ENCODE peak calls at places on chromosomes 5 and 9, in eight cellular contexts. T, R, X, Q, U, P, V and Y are unnamed samples.

GRCh38 chr9:33159760-33160127 is 7.4 kb downstream of the B4GALT1 start:
- DNase-seq in X (peak), R (no peak), U (peak), Q (peak), T (peak), P (peak), V (peak), Y (no peak)

GRCh38 chr5:137470111-137470920 is 28.8 kb downstream of the SPOCK1 start:
- DNase-seq in T (peak), X (peak), V (peak), R (peak), Q (no peak), P (peak), U (no peak), Y (peak)

GRCh38 chr9:110217656-110218099 is 9.7 kb upstream of the C9orf152 start:
- DNase-seq in X (no peak), V (no peak), U (no peak), P (peak), R (no peak), T (peak), Q (no peak), Y (no peak)

GRCh38 chr5:77143998-77144836 is 57.1 kb upstream of the ZBED3 start:
- DNase-seq in X (peak), R (peak), V (peak), Q (peak), U (peak), T (peak), P (peak), Y (peak)

GRCh38 chr5:55027589-55027988 is 3.5 kb downstream of the GZMK start:
- DNase-seq in R (no peak), V (no peak), Q (no peak), U (no peak), X (no peak), T (no peak), P (no peak), Y (no peak)

GRCh38 chr9:111662851-111663823 is 1.7 kb downstream of the GNG10 start:
- DNase-seq in V (no peak), P (no peak), X (no peak), R (no peak), U (no peak), Q (no peak), T (no peak), Y (no peak)

GRCh38 chr9:35110327-35110758 is 5.3 kb downstream of the ATOSB start:
- DNase-seq in R (no peak), Q (no peak), T (peak), X (peak), U (no peak), V (no peak), P (no peak), Y (peak)

GRCh38 chr5:128644863-128645262 is 106.8 kb upstream of the FBN2 start:
- DNase-seq in R (no peak), V (no peak), P (peak), U (no peak), X (no peak), Q (no peak), T (peak), Y (peak)

GRCh38 chr5:130836729-130837660 is 328.1 kb downstream of the HINT1 start:
- DNase-seq in U (no peak), T (peak), X (no peak), R (no peak), V (no peak), Q (no peak), P (peak), Y (no peak)

GRCh38 chr5:141851195-141851874 is 26.9 kb downstream of the PCDH1 start:
- DNase-seq in Q (no peak), U (no peak), V (no peak), T (no peak), P (no peak), R (no peak), X (no peak), Y (no peak)

GRCh38 chr9:36870960-36871359 is 163.1 kb downstream of the PAX5 start:
- DNase-seq in Q (no peak), P (no peak), U (peak), R (no peak), V (no peak), X (no peak), T (no peak), Y (no peak)

GRCh38 chr5:81962041-81962440 is 9.8 kb upstream of the ATG10 start:
- DNase-seq in P (no peak), X (no peak), V (no peak), U (no peak), R (no peak), Q (no peak), T (no peak), Y (no peak)

GRCh38 chr5:132457371-132458225 is 33.0 kb downstream of the IRF1 start:
- DNase-seq in T (peak), X (peak), U (peak), P (peak), V (no peak), Q (no peak), R (no peak), Y (peak)

GRCh38 chr5:176639981-176640380 is 7.3 kb upstream of the TSPAN17 start:
- DNase-seq in R (no peak), U (no peak), T (peak), X (peak), V (no peak), P (no peak), Q (no peak), Y (no peak)

GRCh38 chr9:121893787-121894186 is 199.3 kb downstream of the TTLL11 start:
- DNase-seq in U (no peak), Q (no peak), V (no peak), R (no peak), X (no peak), T (no peak), P (no peak), Y (no peak)

GRCh38 chr5:41924526-41924871 is 582 bp upstream of the FBXO4 start:
- DNase-seq in U (no peak), R (no peak), P (no peak), Q (no peak), X (no peak), T (peak), V (no peak), Y (no peak)

GRCh38 chr5:14202462-14202861 is 59.3 kb downstream of the TRIO start:
- DNase-seq in U (peak), T (no peak), P (no peak), R (no peak), X (no peak), Q (no peak), V (no peak), Y (no peak)

GRCh38 chr5:122152266-122152900 is 23.0 kb downstream of the ZNF474 start:
- DNase-seq in U (no peak), Q (no peak), T (no peak), P (no peak), X (no peak), R (no peak), V (no peak), Y (no peak)

GRCh38 chr5:36017622-36018021 is 26.4 kb upstream of the UGT3A1 start:
- DNase-seq in Q (no peak), U (peak), T (no peak), R (no peak), V (no peak), X (no peak), P (no peak), Y (no peak)
- H3K4me3 ChIP-seq in Q (no peak), U (no peak), T (no peak), R (no peak), V (no peak), X (no peak), P (no peak), Y (no peak)

GRCh38 chr5:160198886-160199409 is 30.4 kb upstream of the FABP6 start:
- DNase-seq in U (no peak), V (no peak), R (no peak), P (no peak), Q (no peak), X (no peak), T (no peak), Y (no peak)
- H3K4me3 ChIP-seq in U (peak), V (peak), R (peak), P (peak), Q (peak), X (peak), T (peak), Y (peak)

GRCh38 chr5:72307573-72307967 is 12.5 kb downstream of the MRPS27 start:
- DNase-seq in T (no peak), R (no peak), V (no peak), Q (no peak), U (no peak), X (no peak), P (no peak), Y (no peak)
- H3K4me3 ChIP-seq in T (peak), R (peak), V (peak), Q (peak), U (peak), X (peak), P (peak), Y (peak)

GRCh38 chr5:178240341-178240741 is 7.7 kb upstream of the PHYKPL start:
- DNase-seq in R (no peak), T (no peak), V (no peak), Q (no peak), X (no peak), U (no peak), P (no peak), Y (no peak)
- H3K4me3 ChIP-seq in R (no peak), T (no peak), V (no peak), Q (no peak), X (no peak), U (no peak), P (no peak), Y (no peak)

DNA sequence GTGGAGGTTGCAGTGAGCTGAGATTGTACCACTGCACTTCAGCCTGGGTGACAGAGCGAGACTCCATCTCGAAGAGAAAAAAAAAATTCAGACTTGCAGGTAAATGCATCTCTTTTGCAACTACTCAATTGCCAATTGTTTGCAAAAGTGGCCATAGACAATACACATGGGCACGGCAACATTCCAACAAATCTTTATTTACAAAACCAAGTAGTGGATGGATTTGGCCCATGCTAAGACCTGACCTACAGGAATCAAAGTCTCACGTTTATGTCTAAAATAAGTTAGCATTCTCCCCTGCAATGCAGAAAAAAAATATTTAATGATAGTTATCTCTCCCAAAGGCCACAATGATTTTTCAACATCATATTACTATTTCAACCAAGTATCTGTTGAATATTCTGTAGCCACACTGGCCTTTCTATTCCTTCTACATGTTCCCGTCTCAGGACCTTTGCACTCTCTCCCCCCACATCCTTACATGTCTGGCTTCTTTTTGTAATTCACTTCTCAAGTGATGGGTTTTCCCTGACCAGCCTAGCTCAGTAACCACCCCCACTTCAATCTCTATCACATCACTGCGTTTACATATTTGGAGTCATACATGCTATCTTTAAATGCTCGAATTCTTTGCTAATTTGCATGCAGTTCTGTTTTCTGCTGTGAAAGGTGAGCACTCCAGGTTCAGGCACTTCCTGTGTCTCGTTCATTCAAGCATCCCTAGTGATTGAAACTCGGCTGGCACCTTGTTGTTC is 54.2 kb downstream of the FNBP1 start:
- DNase-seq in P (no peak), U (peak), V (no peak), T (no peak), Q (no peak), X (no peak), R (no peak), Y (no peak)
- H3K4me3 ChIP-seq in P (no peak), U (no peak), V (no peak), T (no peak), Q (no peak), X (no peak), R (no peak), Y (no peak)

DNA sequence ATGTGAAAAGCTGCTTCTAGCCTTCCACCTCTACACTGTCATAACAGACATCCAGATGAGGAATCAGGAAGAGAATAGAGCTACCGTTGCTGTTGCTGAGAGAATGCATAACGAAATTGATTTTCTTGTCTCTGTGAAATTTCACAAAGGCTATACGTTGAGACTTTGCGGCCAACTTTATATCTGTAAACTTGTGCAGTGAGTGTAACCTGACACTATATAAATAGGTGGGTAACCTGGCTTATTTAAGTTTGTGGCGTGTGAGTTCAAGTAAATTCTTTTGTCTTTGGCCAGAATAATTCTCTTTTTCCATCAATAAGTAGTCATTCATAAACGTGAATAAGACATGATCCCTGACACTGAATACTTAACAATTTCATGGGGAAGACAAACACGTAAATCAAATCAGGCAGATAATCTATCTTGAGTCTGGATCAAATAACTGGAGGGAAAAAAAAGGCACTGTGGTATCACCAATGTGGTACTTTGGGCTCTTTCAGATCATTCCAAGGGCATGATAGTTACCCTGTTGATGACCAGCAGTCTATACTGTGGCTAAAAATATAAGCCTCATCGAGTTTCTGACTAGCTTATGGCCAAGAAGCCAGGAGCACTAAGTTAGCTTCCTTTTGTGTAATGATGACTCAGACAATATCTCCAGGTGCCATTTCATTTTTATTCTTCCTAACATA is 98.2 kb upstream of the RASA1 start:
- DNase-seq in U (no peak), Q (no peak), V (no peak), T (no peak), X (no peak), R (no peak), P (no peak), Y (no peak)
- H3K4me3 ChIP-seq in U (no peak), Q (no peak), V (no peak), T (no peak), X (no peak), R (no peak), P (no peak), Y (no peak)